ENCODE peak calls at places on chromosomes 13 and 19, in five cellular contexts. One of them, this sample, is unnamed.

GRCh38 chr13:95704510-95704909 is 27.6 kb downstream of the DNAJC3 start:
- DNase-seq in trophoblast cell: peak; percentile 60
- DNase-seq in H9: no peak
- DNase-seq in H1: no peak
- DNase-seq in mesenchymal stem cell: no peak
- DNase-seq in this sample: no peak

GRCh38 chr13:33379597-33379996 is 94.0 kb upstream of the STARD13 start:
- DNase-seq in trophoblast cell: no peak
- DNase-seq in H9: peak; percentile 43
- DNase-seq in H1: no peak
- DNase-seq in mesenchymal stem cell: no peak
- DNase-seq in this sample: no peak

GRCh38 chr13:59012731-59013130 is 1151.0 kb downstream of the DIAPH3 start:
- DNase-seq in trophoblast cell: no peak
- DNase-seq in H9: peak; percentile 34
- DNase-seq in H1: no peak
- DNase-seq in mesenchymal stem cell: no peak
- DNase-seq in this sample: no peak

GRCh38 chr13:60165391-60166099 is 1.8 kb upstream of the DIAPH3 start:
- DNase-seq in trophoblast cell: peak; percentile 31
- DNase-seq in H9: no peak
- DNase-seq in H1: no peak
- DNase-seq in mesenchymal stem cell: no peak
- DNase-seq in this sample: no peak

GRCh38 chr13:50685491-50685890 is 158.0 kb downstream of the DLEU7 start:
- DNase-seq in trophoblast cell: no peak
- DNase-seq in H9: no peak
- DNase-seq in H1: no peak
- DNase-seq in mesenchymal stem cell: no peak
- DNase-seq in this sample: no peak

GRCh38 chr19:50921391-50922315 is 10.5 kb upstream of the KLK4 start:
- DNase-seq in trophoblast cell: no peak
- DNase-seq in H9: no peak
- DNase-seq in H1: peak; percentile 48
- DNase-seq in mesenchymal stem cell: no peak
- DNase-seq in this sample: peak; percentile 20

GRCh38 chr13:70747305-70747704 is 639.1 kb upstream of the KLHL1 start:
- DNase-seq in trophoblast cell: no peak
- DNase-seq in H9: no peak
- DNase-seq in H1: no peak
- DNase-seq in mesenchymal stem cell: no peak
- DNase-seq in this sample: no peak

GRCh38 chr13:101941095-101941777 is 460.6 kb downstream of the FGF14 start:
- DNase-seq in trophoblast cell: peak; percentile 49
- DNase-seq in H9: no peak
- DNase-seq in H1: no peak
- DNase-seq in mesenchymal stem cell: peak; percentile 2
- DNase-seq in this sample: no peak

GRCh38 chr13:49938274-49938673 is 2.1 kb upstream of the SPRYD7 start:
- DNase-seq in trophoblast cell: peak; percentile 6
- DNase-seq in H9: no peak
- DNase-seq in H1: no peak
- DNase-seq in mesenchymal stem cell: no peak
- DNase-seq in this sample: no peak

GRCh38 chr19:42191855-42192254 is 25.6 kb downstream of the DEDD2 start:
- DNase-seq in trophoblast cell: peak; percentile 86
- DNase-seq in H9: no peak
- DNase-seq in H1: no peak
- DNase-seq in mesenchymal stem cell: peak; percentile 63
- DNase-seq in this sample: no peak

GRCh38 chr19:32343550-32344262 is 1.7 kb upstream of the ZNF507 start:
- DNase-seq in trophoblast cell: peak; percentile 96
- DNase-seq in H9: no peak
- DNase-seq in H1: no peak
- DNase-seq in mesenchymal stem cell: no peak
- DNase-seq in this sample: no peak

GRCh38 chr19:10368101-10368803 is 12.1 kb downstream of the TYK2 start:
- DNase-seq in trophoblast cell: no peak
- DNase-seq in H9: no peak
- DNase-seq in H1: peak; percentile 45
- DNase-seq in mesenchymal stem cell: no peak
- DNase-seq in this sample: no peak

GRCh38 chr19:46721269-46722003 is 4.5 kb upstream of the PRKD2 start:
- DNase-seq in trophoblast cell: no peak
- DNase-seq in H9: peak; percentile 56
- DNase-seq in H1: peak; percentile 67
- DNase-seq in mesenchymal stem cell: no peak
- DNase-seq in this sample: no peak

GRCh38 chr19:39677931-39678889 is 22.5 kb downstream of the LGALS16 start:
- DNase-seq in trophoblast cell: no peak
- DNase-seq in H9: no peak
- DNase-seq in H1: no peak
- DNase-seq in mesenchymal stem cell: no peak
- DNase-seq in this sample: no peak

GRCh38 chr19:1488282-1488601 is 1.9 kb downstream of the PCSK4 start:
- DNase-seq in trophoblast cell: no peak
- DNase-seq in H9: no peak
- DNase-seq in H1: no peak
- DNase-seq in mesenchymal stem cell: no peak
- DNase-seq in this sample: no peak

GRCh38 chr19:5974721-5975387 is 3.1 kb downstream of the RANBP3 start:
- DNase-seq in trophoblast cell: no peak
- DNase-seq in H9: no peak
- DNase-seq in H1: no peak
- DNase-seq in mesenchymal stem cell: no peak
- DNase-seq in this sample: no peak

GRCh38 chr13:88979465-88980180 is 1308.5 kb downstream of the SLITRK5 start:
- DNase-seq in trophoblast cell: peak; percentile 9
- DNase-seq in H9: no peak
- DNase-seq in H1: no peak
- DNase-seq in mesenchymal stem cell: peak; percentile 1
- DNase-seq in this sample: no peak

GRCh38 chr13:21579754-21580316 is 24.1 kb downstream of the MICU2 start:
- DNase-seq in trophoblast cell: no peak
- DNase-seq in H9: no peak
- DNase-seq in H1: no peak
- DNase-seq in mesenchymal stem cell: no peak
- DNase-seq in this sample: no peak

GRCh38 chr13:46759861-46760260 is 37.1 kb downstream of the ESD start:
- DNase-seq in trophoblast cell: no peak
- DNase-seq in H9: no peak
- DNase-seq in H1: no peak
- DNase-seq in mesenchymal stem cell: no peak
- DNase-seq in this sample: no peak

DNA sequence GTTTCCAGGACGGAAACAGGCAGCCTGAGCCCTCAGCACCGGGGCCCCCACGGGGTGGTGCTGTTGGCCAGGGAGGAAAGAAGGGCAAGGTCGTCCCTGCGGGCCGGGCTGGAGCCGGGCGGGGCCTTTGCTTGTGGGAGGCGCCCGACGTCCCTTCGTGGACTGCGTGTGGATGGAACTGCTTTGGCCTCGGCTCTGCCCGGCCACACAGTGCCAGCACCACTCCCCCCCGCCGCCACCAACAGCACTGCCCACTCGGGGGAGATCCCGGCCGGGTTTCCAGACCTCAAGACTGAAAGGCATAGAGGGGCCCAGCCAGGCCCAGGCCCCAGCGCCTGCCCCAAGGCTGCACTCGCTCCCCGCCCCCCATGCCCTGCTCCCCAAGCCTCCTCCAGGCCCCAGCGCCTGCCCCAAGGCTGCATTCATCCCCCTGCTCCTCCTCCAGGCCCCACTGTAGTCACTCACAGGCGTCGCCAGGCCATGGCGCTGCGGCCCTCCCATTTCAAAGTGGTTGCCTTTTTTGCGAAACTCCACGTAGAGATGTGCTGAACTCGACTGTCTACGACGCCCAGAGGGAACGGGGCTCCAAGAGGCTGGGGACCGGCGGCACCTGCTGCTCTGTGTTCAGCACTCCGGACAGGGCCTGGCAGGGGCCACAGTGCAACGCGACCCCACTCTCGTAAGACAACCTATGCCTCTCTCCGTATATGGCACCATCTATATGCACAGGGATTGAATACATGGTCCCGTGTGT is 22.5 kb downstream of the C13orf46 start:
- DNase-seq in trophoblast cell: peak; percentile 39
- DNase-seq in H9: peak; percentile 74
- DNase-seq in H1: peak; percentile 85
- DNase-seq in mesenchymal stem cell: peak; percentile 78
- DNase-seq in this sample: peak; percentile 43
- H2BK12ac ChIP-seq in trophoblast cell: no peak overlapping the region
- H2BK12ac ChIP-seq in H9: no peak overlapping the region
- H2BK12ac ChIP-seq in H1: no peak overlapping the region
- H2BK12ac ChIP-seq in mesenchymal stem cell: no peak overlapping the region
- H2BK12ac ChIP-seq in this sample: peak overlapping the region; percentile 73

GRCh38 chr19:7196721-7197168 is 97.5 kb downstream of the INSR start:
- DNase-seq in trophoblast cell: peak; percentile 64
- DNase-seq in H9: no peak
- DNase-seq in H1: no peak
- DNase-seq in mesenchymal stem cell: no peak
- DNase-seq in this sample: no peak
- H3K27ac ChIP-seq in trophoblast cell: peak overlapping the region; percentile 58
- H3K27ac ChIP-seq in H9: no peak overlapping the region
- H3K27ac ChIP-seq in H1: no peak overlapping the region
- H3K27ac ChIP-seq in mesenchymal stem cell: peak overlapping the region; percentile 32
- H3K27ac ChIP-seq in this sample: no peak overlapping the region

GRCh38 chr13:94329754-94330551 is 149.5 kb downstream of the DCT start:
- DNase-seq in trophoblast cell: peak; percentile 15
- DNase-seq in H9: no peak
- DNase-seq in H1: no peak
- DNase-seq in mesenchymal stem cell: peak; percentile 94
- DNase-seq in this sample: no peak
- H4K8ac ChIP-seq in trophoblast cell: no peak overlapping the region
- H4K8ac ChIP-seq in H9: no peak overlapping the region
- H4K8ac ChIP-seq in H1: no peak overlapping the region
- H4K8ac ChIP-seq in mesenchymal stem cell: peak overlapping the region; percentile 12
- H4K8ac ChIP-seq in this sample: no peak overlapping the region

DNA sequence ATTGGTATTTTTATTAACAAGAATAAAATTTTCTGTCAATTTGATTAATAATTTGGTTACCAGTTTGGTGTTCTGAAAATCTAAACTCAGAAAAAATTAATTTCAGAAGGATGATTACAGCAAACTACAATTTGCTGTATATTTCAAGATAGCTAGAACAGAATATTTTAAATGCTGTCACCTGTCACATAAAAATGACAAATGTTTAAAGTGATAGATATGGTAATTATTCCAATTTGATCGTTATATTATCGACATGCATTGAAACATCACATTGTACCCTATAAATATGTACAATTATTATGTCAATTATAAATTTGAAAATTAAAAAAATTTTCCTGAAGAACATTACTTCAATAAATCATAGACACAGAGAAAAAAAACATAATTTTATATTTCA is 56.9 kb upstream of the SLITRK5 start:
- DNase-seq in trophoblast cell: no peak
- DNase-seq in H9: no peak
- DNase-seq in H1: no peak
- DNase-seq in mesenchymal stem cell: no peak
- DNase-seq in this sample: no peak
- H2BK12ac ChIP-seq in trophoblast cell: no peak overlapping the region
- H2BK12ac ChIP-seq in H9: no peak overlapping the region
- H2BK12ac ChIP-seq in H1: no peak overlapping the region
- H2BK12ac ChIP-seq in mesenchymal stem cell: no peak overlapping the region
- H2BK12ac ChIP-seq in this sample: no peak overlapping the region